ENCODE peak calls at places on chromosomes 2 and 18, in five cellular contexts. One of them, this sample, is unnamed.

GRCh38 chr2:20540587-20541304 is 93.9 kb downstream of the RHOB start:
- DNase-seq in WTC11: no peak
- DNase-seq in fibroblast of lung: no peak
- DNase-seq in cardiac fibroblast: no peak
- DNase-seq in MCF 10A: peak
- DNase-seq in this sample: no peak

GRCh38 chr2:120694034-120694433 is 41.6 kb upstream of the GLI2 start:
- DNase-seq in WTC11: no peak
- DNase-seq in fibroblast of lung: no peak
- DNase-seq in cardiac fibroblast: no peak
- DNase-seq in MCF 10A: no peak
- DNase-seq in this sample: no peak

GRCh38 chr2:179129574-179130238 is 79.8 kb upstream of the CCDC141 start:
- DNase-seq in WTC11: no peak
- DNase-seq in fibroblast of lung: peak
- DNase-seq in cardiac fibroblast: peak
- DNase-seq in MCF 10A: peak
- DNase-seq in this sample: no peak

GRCh38 chr2:239890347-239890746 is 134.8 kb downstream of the NDUFA10 start:
- DNase-seq in WTC11: no peak
- DNase-seq in fibroblast of lung: no peak
- DNase-seq in cardiac fibroblast: no peak
- DNase-seq in MCF 10A: no peak
- DNase-seq in this sample: no peak

GRCh38 chr2:62361964-62362363 is 144.0 kb downstream of the TMEM17 start:
- DNase-seq in WTC11: no peak
- DNase-seq in fibroblast of lung: no peak
- DNase-seq in cardiac fibroblast: no peak
- DNase-seq in MCF 10A: no peak
- DNase-seq in this sample: no peak

GRCh38 chr2:205730191-205730590 is 47.9 kb downstream of the NRP2 start:
- DNase-seq in WTC11: no peak
- DNase-seq in fibroblast of lung: no peak
- DNase-seq in cardiac fibroblast: no peak
- DNase-seq in MCF 10A: no peak
- DNase-seq in this sample: no peak

GRCh38 chr2:235726554-235726953 is 232.7 kb downstream of the AGAP1 start:
- DNase-seq in WTC11: no peak
- DNase-seq in fibroblast of lung: no peak
- DNase-seq in cardiac fibroblast: no peak
- DNase-seq in MCF 10A: no peak
- DNase-seq in this sample: no peak

GRCh38 chr2:45055261-45055660 is 46.0 kb upstream of the SIX2 start:
- DNase-seq in WTC11: no peak
- DNase-seq in fibroblast of lung: no peak
- DNase-seq in cardiac fibroblast: no peak
- DNase-seq in MCF 10A: no peak
- DNase-seq in this sample: no peak

GRCh38 chr2:36658277-36658748 is 38.2 kb upstream of the VIT start:
- DNase-seq in WTC11: no peak
- DNase-seq in fibroblast of lung: no peak
- DNase-seq in cardiac fibroblast: no peak
- DNase-seq in MCF 10A: no peak
- DNase-seq in this sample: no peak

GRCh38 chr2:26922638-26923466 is 47.6 kb upstream of the MAPRE3 start:
- DNase-seq in WTC11: peak
- DNase-seq in fibroblast of lung: peak
- DNase-seq in cardiac fibroblast: peak
- DNase-seq in MCF 10A: peak
- DNase-seq in this sample: peak

GRCh38 chr18:73279499-73279898 is 411.7 kb upstream of the NETO1 start:
- DNase-seq in WTC11: no peak
- DNase-seq in fibroblast of lung: no peak
- DNase-seq in cardiac fibroblast: no peak
- DNase-seq in MCF 10A: no peak
- DNase-seq in this sample: no peak

GRCh38 chr2:32699151-32699550 is 71.3 kb downstream of the TTC27 start:
- DNase-seq in WTC11: peak
- DNase-seq in fibroblast of lung: no peak
- DNase-seq in cardiac fibroblast: no peak
- DNase-seq in MCF 10A: no peak
- DNase-seq in this sample: no peak

GRCh38 chr2:43165378-43166025 is 60.9 kb downstream of the ZFP36L2 start:
- DNase-seq in WTC11: peak
- DNase-seq in fibroblast of lung: no peak
- DNase-seq in cardiac fibroblast: no peak
- DNase-seq in MCF 10A: no peak
- DNase-seq in this sample: no peak

GRCh38 chr2:173215316-173215715 is 139.4 kb upstream of the CDCA7 start:
- DNase-seq in WTC11: no peak
- DNase-seq in fibroblast of lung: no peak
- DNase-seq in cardiac fibroblast: no peak
- DNase-seq in MCF 10A: no peak
- DNase-seq in this sample: no peak

GRCh38 chr2:216328347-216328746 is 43.9 kb downstream of the MARCHF4 start:
- DNase-seq in WTC11: peak
- DNase-seq in fibroblast of lung: peak
- DNase-seq in cardiac fibroblast: peak
- DNase-seq in MCF 10A: peak
- DNase-seq in this sample: no peak

DNA sequence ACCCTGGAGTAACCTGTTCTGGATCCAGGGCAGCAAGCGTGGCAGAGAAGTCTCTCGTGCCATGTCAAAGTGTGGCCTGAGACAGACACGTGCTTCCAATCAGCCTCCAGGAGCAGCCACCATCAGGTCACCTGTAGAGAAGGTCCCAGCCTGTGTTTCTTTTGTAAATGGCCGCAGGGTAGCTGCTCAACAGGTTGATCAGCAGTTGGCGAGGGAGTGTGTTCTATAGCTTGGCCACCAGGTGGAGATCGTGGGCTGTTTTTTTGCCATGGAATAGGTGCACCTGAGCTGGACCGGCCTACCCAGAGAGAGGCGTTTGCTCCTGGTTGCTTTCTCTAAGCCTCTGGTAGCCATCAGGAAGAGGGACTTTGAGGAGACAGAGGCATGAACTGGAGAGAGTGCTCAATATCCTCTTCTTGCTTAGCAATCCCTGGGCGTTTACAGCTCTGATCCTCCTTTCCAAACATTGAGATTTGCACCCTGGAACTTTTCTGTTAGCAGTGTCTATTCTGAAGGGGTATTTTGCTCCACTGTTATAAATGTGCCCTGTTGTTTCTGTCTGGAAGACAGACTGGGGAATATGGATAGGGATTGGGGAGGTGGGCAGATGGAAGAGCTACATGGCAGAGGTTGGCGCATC is 34.2 kb upstream of the EN1 start:
- DNase-seq in WTC11: peak
- DNase-seq in fibroblast of lung: peak
- DNase-seq in cardiac fibroblast: peak
- DNase-seq in MCF 10A: peak
- DNase-seq in this sample: peak
- TF ChIP-seq CTCF in WTC11: peak
- TF ChIP-seq CTCF in fibroblast of lung: peak
- TF ChIP-seq CTCF in cardiac fibroblast: peak
- TF ChIP-seq CTCF in MCF 10A: peak
- TF ChIP-seq CTCF in this sample: peak

GRCh38 chr18:75898666-75899065 is 471.2 kb upstream of the SMIM21 start:
- DNase-seq in WTC11: no peak
- DNase-seq in fibroblast of lung: no peak
- DNase-seq in cardiac fibroblast: no peak
- DNase-seq in MCF 10A: no peak
- DNase-seq in this sample: no peak

GRCh38 chr18:75895135-75895534 is 467.6 kb upstream of the SMIM21 start:
- DNase-seq in WTC11: no peak
- DNase-seq in fibroblast of lung: no peak
- DNase-seq in cardiac fibroblast: no peak
- DNase-seq in MCF 10A: no peak
- DNase-seq in this sample: no peak

GRCh38 chr18:75896865-75897264 is 469.4 kb upstream of the SMIM21 start:
- DNase-seq in WTC11: no peak
- DNase-seq in fibroblast of lung: no peak
- DNase-seq in cardiac fibroblast: peak
- DNase-seq in MCF 10A: peak
- DNase-seq in this sample: peak
- TF ChIP-seq CTCF in WTC11: no peak
- TF ChIP-seq CTCF in fibroblast of lung: no peak
- TF ChIP-seq CTCF in cardiac fibroblast: no peak
- TF ChIP-seq CTCF in MCF 10A: peak
- TF ChIP-seq CTCF in this sample: peak

GRCh38 chr2:46352621-46353020 is 55.4 kb downstream of the EPAS1 start:
- DNase-seq in WTC11: no peak
- DNase-seq in fibroblast of lung: no peak
- DNase-seq in cardiac fibroblast: peak
- DNase-seq in MCF 10A: no peak
- DNase-seq in this sample: no peak
- TF ChIP-seq CTCF in WTC11: no peak
- TF ChIP-seq CTCF in fibroblast of lung: no peak
- TF ChIP-seq CTCF in cardiac fibroblast: peak
- TF ChIP-seq CTCF in MCF 10A: no peak
- TF ChIP-seq CTCF in this sample: no peak

GRCh38 chr2:137173514-137173913 is 408.2 kb downstream of the THSD7B start:
- DNase-seq in WTC11: no peak
- DNase-seq in fibroblast of lung: peak
- DNase-seq in cardiac fibroblast: peak
- DNase-seq in MCF 10A: peak
- DNase-seq in this sample: no peak
- TF ChIP-seq CTCF in WTC11: no peak
- TF ChIP-seq CTCF in fibroblast of lung: peak
- TF ChIP-seq CTCF in cardiac fibroblast: peak
- TF ChIP-seq CTCF in MCF 10A: peak
- TF ChIP-seq CTCF in this sample: peak

GRCh38 chr2:25286025-25286400 is 55.7 kb downstream of the DNMT3A start:
- DNase-seq in WTC11: no peak
- DNase-seq in fibroblast of lung: no peak
- DNase-seq in cardiac fibroblast: no peak
- DNase-seq in MCF 10A: no peak
- DNase-seq in this sample: no peak
- TF ChIP-seq CTCF in WTC11: no peak
- TF ChIP-seq CTCF in fibroblast of lung: no peak
- TF ChIP-seq CTCF in cardiac fibroblast: no peak
- TF ChIP-seq CTCF in MCF 10A: no peak
- TF ChIP-seq CTCF in this sample: no peak

GRCh38 chr2:15159751-15160177 is 401.4 kb downstream of the NBAS start:
- DNase-seq in WTC11: no peak
- DNase-seq in fibroblast of lung: peak
- DNase-seq in cardiac fibroblast: peak
- DNase-seq in MCF 10A: peak
- DNase-seq in this sample: peak
- TF ChIP-seq CTCF in WTC11: no peak
- TF ChIP-seq CTCF in fibroblast of lung: peak
- TF ChIP-seq CTCF in cardiac fibroblast: peak
- TF ChIP-seq CTCF in MCF 10A: peak
- TF ChIP-seq CTCF in this sample: peak

GRCh38 chr2:206981739-206982336 is 42.5 kb downstream of the CPO start:
- DNase-seq in WTC11: peak
- DNase-seq in fibroblast of lung: peak
- DNase-seq in cardiac fibroblast: peak
- DNase-seq in MCF 10A: peak
- DNase-seq in this sample: peak
- TF ChIP-seq CTCF in WTC11: peak
- TF ChIP-seq CTCF in fibroblast of lung: peak
- TF ChIP-seq CTCF in cardiac fibroblast: peak
- TF ChIP-seq CTCF in MCF 10A: peak
- TF ChIP-seq CTCF in this sample: peak

GRCh38 chr2:100957971-100958653 is 44.0 kb upstream of the RPL31 start:
- DNase-seq in WTC11: no peak
- DNase-seq in fibroblast of lung: peak
- DNase-seq in cardiac fibroblast: peak
- DNase-seq in MCF 10A: peak
- DNase-seq in this sample: no peak
- TF ChIP-seq CTCF in WTC11: no peak
- TF ChIP-seq CTCF in fibroblast of lung: peak
- TF ChIP-seq CTCF in cardiac fibroblast: no peak
- TF ChIP-seq CTCF in MCF 10A: no peak
- TF ChIP-seq CTCF in this sample: no peak

DNA sequence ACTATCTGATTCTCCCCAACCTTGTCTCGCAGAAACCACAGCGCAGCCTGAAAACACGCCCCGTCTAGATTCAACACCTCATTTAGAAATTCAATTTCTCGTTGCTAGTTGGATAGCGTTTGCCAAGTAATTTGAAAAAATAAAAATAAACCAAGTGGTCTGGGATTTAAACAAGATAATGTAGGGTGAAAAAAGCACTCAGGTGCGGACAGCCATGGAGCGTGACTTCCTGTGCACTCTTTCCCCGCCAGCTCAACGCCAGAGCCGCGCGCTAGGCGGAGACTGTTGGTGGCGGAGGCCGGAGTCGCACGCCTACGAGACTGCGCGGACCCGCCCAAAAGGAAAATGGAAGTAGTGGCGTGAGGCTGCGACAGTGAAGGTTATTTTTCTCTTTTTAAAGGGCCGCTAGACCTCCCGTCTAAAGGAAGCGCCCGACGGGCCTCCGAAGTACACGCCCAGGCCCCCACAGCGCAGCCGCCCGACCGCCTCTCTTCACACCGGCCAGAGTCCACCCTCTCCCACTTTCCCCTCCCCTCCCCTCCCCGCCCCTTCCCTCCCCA is 584 bp upstream of the CCNT2 start:
- DNase-seq in WTC11: no peak
- DNase-seq in fibroblast of lung: no peak
- DNase-seq in cardiac fibroblast: no peak
- DNase-seq in MCF 10A: no peak
- DNase-seq in this sample: no peak
- TF ChIP-seq CTCF in WTC11: no peak
- TF ChIP-seq CTCF in fibroblast of lung: peak
- TF ChIP-seq CTCF in cardiac fibroblast: peak
- TF ChIP-seq CTCF in MCF 10A: peak
- TF ChIP-seq CTCF in this sample: peak

This sample was measured in neural crest cell.